ENCODE peak calls at places on chromosomes 2 and 18, in four cellular contexts. One of them, this sample, is unnamed.

GRCh38 chr2:161915121-161915520 is 158.9 kb downstream of the DPP4 start:
- DNase-seq in NCI-H345: no peak
- DNase-seq in Kasumi-1: no peak
- DNase-seq in GM18507: no peak
- DNase-seq in this sample: no peak

GRCh38 chr2:164903944-164904343 is 51.4 kb downstream of the SLC38A11 start:
- DNase-seq in GM18507: no peak
- DNase-seq in NCI-H345: peak; percentile 18
- DNase-seq in Kasumi-1: peak; percentile 20
- DNase-seq in this sample: no peak

GRCh38 chr2:134231965-134232340 is 21.9 kb upstream of the MGAT5 start:
- DNase-seq in GM18507: no peak
- DNase-seq in NCI-H345: no peak
- DNase-seq in Kasumi-1: no peak
- DNase-seq in this sample: no peak

GRCh38 chr2:235505210-235505741 is 11.4 kb downstream of the AGAP1 start:
- DNase-seq in Kasumi-1: no peak
- DNase-seq in GM18507: no peak
- DNase-seq in NCI-H345: peak; percentile 20
- DNase-seq in this sample: no peak

GRCh38 chr2:151945186-151945585 is 117.0 kb upstream of the ARL5A start:
- DNase-seq in Kasumi-1: no peak
- DNase-seq in GM18507: no peak
- DNase-seq in NCI-H345: no peak
- DNase-seq in this sample: no peak

GRCh38 chr2:27212626-27213471 is 781 bp upstream of the SLC5A6 start:
- DNase-seq in Kasumi-1: peak; percentile 53
- DNase-seq in GM18507: no peak
- DNase-seq in NCI-H345: peak; percentile 69
- DNase-seq in this sample: no peak

GRCh38 chr2:197356136-197356535 is 45.6 kb upstream of the ANKRD44 start:
- DNase-seq in NCI-H345: no peak
- DNase-seq in Kasumi-1: peak; percentile 53
- DNase-seq in GM18507: peak; percentile 11
- DNase-seq in this sample: no peak

GRCh38 chr2:239298126-239298804 is 102.6 kb downstream of the HDAC4 start:
- DNase-seq in Kasumi-1: peak; percentile 14
- DNase-seq in NCI-H345: no peak
- DNase-seq in GM18507: no peak
- DNase-seq in this sample: no peak

GRCh38 chr2:113240915-113241911 is 37.5 kb downstream of the PAX8 start:
- DNase-seq in Kasumi-1: peak; percentile 73
- DNase-seq in NCI-H345: no peak
- DNase-seq in GM18507: no peak
- DNase-seq in this sample: no peak

GRCh38 chr2:181058378-181059269 is 78.2 kb downstream of the UBE2E3 start:
- DNase-seq in GM18507: no peak
- DNase-seq in NCI-H345: peak; percentile 28
- DNase-seq in Kasumi-1: peak; percentile 86
- DNase-seq in this sample: no peak

GRCh38 chr18:50986360-50987087 is 18.7 kb downstream of the ELAC1 start:
- DNase-seq in Kasumi-1: no peak
- DNase-seq in GM18507: no peak
- DNase-seq in NCI-H345: no peak
- DNase-seq in this sample: no peak

GRCh38 chr2:119480718-119481142 is 43.6 kb downstream of the SCTR start:
- DNase-seq in NCI-H345: no peak
- DNase-seq in GM18507: no peak
- DNase-seq in Kasumi-1: no peak
- DNase-seq in this sample: no peak

GRCh38 chr18:37457337-37457736 is 108.3 kb downstream of the CELF4 start:
- DNase-seq in Kasumi-1: no peak
- DNase-seq in GM18507: no peak
- DNase-seq in NCI-H345: no peak
- DNase-seq in this sample: no peak

GRCh38 chr18:1078301-1078700 is 173.6 kb downstream of the ADCYAP1 start:
- DNase-seq in Kasumi-1: no peak
- DNase-seq in NCI-H345: no peak
- DNase-seq in GM18507: no peak
- DNase-seq in this sample: no peak

GRCh38 chr2:158458617-158458920 is 1.8 kb downstream of the PKP4 start:
- DNase-seq in Kasumi-1: peak; percentile 26
- DNase-seq in NCI-H345: no peak
- DNase-seq in GM18507: no peak
- DNase-seq in this sample: no peak

GRCh38 chr2:63661076-63661475 is 72.3 kb downstream of the MDH1 start:
- DNase-seq in NCI-H345: no peak
- DNase-seq in Kasumi-1: peak; percentile 42
- DNase-seq in GM18507: no peak
- DNase-seq in this sample: no peak

GRCh38 chr18:65938592-65939372 is 188.0 kb downstream of the CDH7 start:
- DNase-seq in GM18507: no peak
- DNase-seq in NCI-H345: peak; percentile 7
- DNase-seq in Kasumi-1: peak; percentile 46
- DNase-seq in this sample: no peak

GRCh38 chr2:225086439-225086838 is 44.2 kb upstream of the DOCK10 start:
- DNase-seq in NCI-H345: no peak
- DNase-seq in Kasumi-1: no peak
- DNase-seq in GM18507: no peak
- DNase-seq in this sample: no peak